ENCODE peak calls at places on chromosomes 2 and 18, in five cellular contexts. One of them, this sample, is unnamed.

GRCh38 chr2:27830616-27831120 is 59.1 kb downstream of the MRPL33 start:
- DNase-seq in HCT116: no peak
- DNase-seq in testis: no peak
- DNase-seq in HepG2: no peak
- DNase-seq in stomach: no peak
- DNase-seq in this sample: no peak

GRCh38 chr2:65199891-65200290 is 27.7 kb upstream of the ACTR2 start:
- DNase-seq in HCT116: no peak
- DNase-seq in testis: no peak
- DNase-seq in HepG2: no peak
- DNase-seq in stomach: no peak
- DNase-seq in this sample: no peak

GRCh38 chr18:58298251-58299134 is 254.5 kb downstream of the NEDD4L start:
- DNase-seq in HCT116: no peak
- DNase-seq in testis: no peak
- DNase-seq in HepG2: no peak
- DNase-seq in stomach: no peak
- DNase-seq in this sample: no peak

GRCh38 chr18:40437517-40437916 is 1517.5 kb upstream of the PIK3C3 start:
- DNase-seq in HCT116: no peak
- DNase-seq in testis: no peak
- DNase-seq in HepG2: no peak
- DNase-seq in stomach: no peak
- DNase-seq in this sample: no peak

GRCh38 chr18:46892842-46893241 is 24.5 kb downstream of the PIAS2 start:
- DNase-seq in HCT116: no peak
- DNase-seq in testis: no peak
- DNase-seq in HepG2: no peak
- DNase-seq in stomach: no peak
- DNase-seq in this sample: no peak

GRCh38 chr2:140737006-140737405 is 1393.8 kb downstream of the LRP1B start:
- DNase-seq in HCT116: no peak
- DNase-seq in testis: no peak
- DNase-seq in HepG2: no peak
- DNase-seq in stomach: no peak
- DNase-seq in this sample: no peak

GRCh38 chr2:227724394-227725039 is at the start of gene SCYGR6:
- DNase-seq in HCT116: no peak
- DNase-seq in testis: no peak
- DNase-seq in HepG2: no peak
- DNase-seq in stomach: no peak
- DNase-seq in this sample: no peak

GRCh38 chr2:69095246-69095645 is 82.3 kb downstream of the ANTXR1 start:
- DNase-seq in HCT116: no peak
- DNase-seq in testis: no peak
- DNase-seq in HepG2: no peak
- DNase-seq in stomach: no peak
- DNase-seq in this sample: no peak

GRCh38 chr2:239291505-239292350 is 109.1 kb downstream of the HDAC4 start:
- DNase-seq in HCT116: no peak
- DNase-seq in testis: peak; percentile 13
- DNase-seq in HepG2: no peak
- DNase-seq in stomach: no peak
- DNase-seq in this sample: no peak

GRCh38 chr2:102872388-102872787 is 110.6 kb downstream of the TMEM182 start:
- DNase-seq in HCT116: peak; percentile 4
- DNase-seq in testis: no peak
- DNase-seq in HepG2: peak; percentile 15
- DNase-seq in stomach: no peak
- DNase-seq in this sample: no peak

GRCh38 chr18:27994571-27994970 is 182.4 kb downstream of the CDH2 start:
- DNase-seq in HCT116: no peak
- DNase-seq in testis: no peak
- DNase-seq in HepG2: no peak
- DNase-seq in stomach: no peak
- DNase-seq in this sample: no peak

GRCh38 chr2:164840458-164840929 is 1.1 kb downstream of the COBLL1 start:
- DNase-seq in HCT116: no peak
- DNase-seq in testis: peak; percentile 40
- DNase-seq in HepG2: peak; percentile 91
- DNase-seq in stomach: peak; percentile 84
- DNase-seq in this sample: peak; percentile 83

GRCh38 chr2:131045925-131046579 is 47.2 kb downstream of the FAM168B start:
- DNase-seq in HCT116: no peak
- DNase-seq in testis: no peak
- DNase-seq in HepG2: no peak
- DNase-seq in stomach: peak; percentile 13
- DNase-seq in this sample: no peak

GRCh38 chr2:20728114-20728758 is 61.3 kb downstream of the GDF7 start:
- DNase-seq in HCT116: no peak
- DNase-seq in testis: no peak
- DNase-seq in HepG2: peak; percentile 91
- DNase-seq in stomach: no peak
- DNase-seq in this sample: no peak

GRCh38 chr2:54212456-54212855 is 43.6 kb downstream of the TSPYL6 start:
- DNase-seq in HCT116: no peak
- DNase-seq in testis: no peak
- DNase-seq in HepG2: peak; percentile 71
- DNase-seq in stomach: no peak
- DNase-seq in this sample: no peak

GRCh38 chr2:2542966-2543555 is 212.0 kb upstream of the MYT1L start:
- DNase-seq in HCT116: no peak
- DNase-seq in testis: peak; percentile 33
- DNase-seq in HepG2: no peak
- DNase-seq in stomach: no peak
- DNase-seq in this sample: no peak

GRCh38 chr18:25561923-25562322 is 210.0 kb upstream of the ZNF521 start:
- DNase-seq in HCT116: no peak
- DNase-seq in testis: no peak
- DNase-seq in HepG2: peak; percentile 12
- DNase-seq in stomach: no peak
- DNase-seq in this sample: no peak

GRCh38 chr18:25560369-25560768 is 208.4 kb upstream of the ZNF521 start:
- DNase-seq in HCT116: no peak
- DNase-seq in testis: no peak
- DNase-seq in HepG2: no peak
- DNase-seq in stomach: no peak
- DNase-seq in this sample: peak; percentile 69

GRCh38 chr18:25557006-25557405 is 205.0 kb upstream of the ZNF521 start:
- DNase-seq in HCT116: no peak
- DNase-seq in testis: no peak
- DNase-seq in HepG2: no peak
- DNase-seq in stomach: no peak
- DNase-seq in this sample: no peak
- H3K36me3 ChIP-seq in HCT116: no peaks in the 10 kb centered on the region
- H3K36me3 ChIP-seq in testis: no peaks in the 10 kb centered on the region
- H3K36me3 ChIP-seq in HepG2: no peaks in the 10 kb centered on the region
- H3K36me3 ChIP-seq in stomach: no peaks in the 10 kb centered on the region
- H3K36me3 ChIP-seq in this sample: no peaks in the 10 kb centered on the region

DNA sequence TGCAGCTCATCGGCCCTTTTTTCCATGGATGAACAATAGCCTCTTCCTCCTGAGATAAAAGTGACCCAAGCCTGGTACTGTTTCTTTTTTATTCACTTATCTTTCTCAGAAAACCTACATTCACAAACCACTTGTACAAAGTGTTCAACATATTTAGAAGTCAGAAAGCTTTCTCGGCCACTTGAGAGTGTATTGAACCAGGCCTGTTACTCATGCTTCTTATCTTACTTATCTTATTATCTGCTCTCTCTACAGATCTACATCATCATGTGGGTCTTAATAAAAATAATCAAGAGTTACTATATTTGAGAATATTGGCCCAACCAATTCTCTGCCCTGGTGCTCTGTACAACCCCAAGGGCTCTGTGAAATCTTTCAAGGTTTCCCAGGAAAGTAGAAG is 242.1 kb downstream of the MREG start:
- DNase-seq in HCT116: no peak
- DNase-seq in testis: no peak
- DNase-seq in HepG2: no peak
- DNase-seq in stomach: no peak
- DNase-seq in this sample: no peak
- TF ChIP-seq POLR2A in HCT116: no peak
- TF ChIP-seq POLR2A in testis: no peak
- TF ChIP-seq POLR2A in HepG2: no peak
- TF ChIP-seq POLR2A in stomach: no peak
- TF ChIP-seq POLR2A in this sample: no peak

GRCh38 chr2:11637546-11637945 is 32.4 kb downstream of the NTSR2 start:
- DNase-seq in HCT116: no peak
- DNase-seq in testis: no peak
- DNase-seq in HepG2: no peak
- DNase-seq in stomach: no peak
- DNase-seq in this sample: no peak

GRCh38 chr2:11634584-11634983 is 35.4 kb downstream of the NTSR2 start:
- DNase-seq in HCT116: no peak
- DNase-seq in testis: no peak
- DNase-seq in HepG2: no peak
- DNase-seq in stomach: no peak
- DNase-seq in this sample: no peak

GRCh38 chr2:11633923-11634478 is 36.0 kb downstream of the NTSR2 start:
- DNase-seq in HCT116: no peak
- DNase-seq in testis: no peak
- DNase-seq in HepG2: no peak
- DNase-seq in stomach: no peak
- DNase-seq in this sample: no peak

GRCh38 chr2:11635141-11635540 is 34.9 kb downstream of the NTSR2 start:
- DNase-seq in HCT116: no peak
- DNase-seq in testis: no peak
- DNase-seq in HepG2: no peak
- DNase-seq in stomach: no peak
- DNase-seq in this sample: no peak

GRCh38 chr2:11636593-11637295 is 33.3 kb downstream of the NTSR2 start:
- DNase-seq in HCT116: no peak
- DNase-seq in testis: no peak
- DNase-seq in HepG2: no peak
- DNase-seq in stomach: no peak
- DNase-seq in this sample: no peak
- H3K36me3 ChIP-seq in HCT116: no peaks in the 10 kb centered on the region
- H3K36me3 ChIP-seq in testis: no peaks in the 10 kb centered on the region
- H3K36me3 ChIP-seq in HepG2: peaks cover 69% of the 10 kb centered on the region
- H3K36me3 ChIP-seq in stomach: peaks cover 16% of the 10 kb centered on the region
- H3K36me3 ChIP-seq in this sample: peaks cover 17% of the 10 kb centered on the region

GRCh38 chr2:231680992-231681852 is 27.1 kb upstream of the PTMA start:
- DNase-seq in HCT116: no peak
- DNase-seq in testis: peak; percentile 77
- DNase-seq in HepG2: peak; percentile 87
- DNase-seq in stomach: peak; percentile 84
- DNase-seq in this sample: peak; percentile 70
- TF ChIP-seq POLR2A in HCT116: peak; percentile 67
- TF ChIP-seq POLR2A in testis: no peak
- TF ChIP-seq POLR2A in HepG2: no peak
- TF ChIP-seq POLR2A in stomach: no peak
- TF ChIP-seq POLR2A in this sample: peak; percentile 50

GRCh38 chr2:16622399-16622968 is 43.1 kb downstream of the CYRIA start:
- DNase-seq in HCT116: no peak
- DNase-seq in testis: no peak
- DNase-seq in HepG2: no peak
- DNase-seq in stomach: no peak
- DNase-seq in this sample: no peak

GRCh38 chr2:16620590-16620989 is 45.0 kb downstream of the CYRIA start:
- DNase-seq in HCT116: no peak
- DNase-seq in testis: no peak
- DNase-seq in HepG2: no peak
- DNase-seq in stomach: no peak
- DNase-seq in this sample: no peak

GRCh38 chr2:16621348-16621747 is 44.3 kb downstream of the CYRIA start:
- DNase-seq in HCT116: no peak
- DNase-seq in testis: no peak
- DNase-seq in HepG2: no peak
- DNase-seq in stomach: no peak
- DNase-seq in this sample: no peak

GRCh38 chr2:16617282-16618266 is 48.1 kb downstream of the CYRIA start:
- DNase-seq in HCT116: no peak
- DNase-seq in testis: peak; percentile 56
- DNase-seq in HepG2: no peak
- DNase-seq in stomach: peak; percentile 87
- DNase-seq in this sample: peak; percentile 87

GRCh38 chr2:16619576-16620245 is 45.9 kb downstream of the CYRIA start:
- DNase-seq in HCT116: no peak
- DNase-seq in testis: no peak
- DNase-seq in HepG2: no peak
- DNase-seq in stomach: no peak
- DNase-seq in this sample: no peak
- H3K36me3 ChIP-seq in HCT116: no peaks in the 10 kb centered on the region
- H3K36me3 ChIP-seq in testis: no peaks in the 10 kb centered on the region
- H3K36me3 ChIP-seq in HepG2: no peaks in the 10 kb centered on the region
- H3K36me3 ChIP-seq in stomach: peaks cover 17% of the 10 kb centered on the region
- H3K36me3 ChIP-seq in this sample: no peaks in the 10 kb centered on the region

DNA sequence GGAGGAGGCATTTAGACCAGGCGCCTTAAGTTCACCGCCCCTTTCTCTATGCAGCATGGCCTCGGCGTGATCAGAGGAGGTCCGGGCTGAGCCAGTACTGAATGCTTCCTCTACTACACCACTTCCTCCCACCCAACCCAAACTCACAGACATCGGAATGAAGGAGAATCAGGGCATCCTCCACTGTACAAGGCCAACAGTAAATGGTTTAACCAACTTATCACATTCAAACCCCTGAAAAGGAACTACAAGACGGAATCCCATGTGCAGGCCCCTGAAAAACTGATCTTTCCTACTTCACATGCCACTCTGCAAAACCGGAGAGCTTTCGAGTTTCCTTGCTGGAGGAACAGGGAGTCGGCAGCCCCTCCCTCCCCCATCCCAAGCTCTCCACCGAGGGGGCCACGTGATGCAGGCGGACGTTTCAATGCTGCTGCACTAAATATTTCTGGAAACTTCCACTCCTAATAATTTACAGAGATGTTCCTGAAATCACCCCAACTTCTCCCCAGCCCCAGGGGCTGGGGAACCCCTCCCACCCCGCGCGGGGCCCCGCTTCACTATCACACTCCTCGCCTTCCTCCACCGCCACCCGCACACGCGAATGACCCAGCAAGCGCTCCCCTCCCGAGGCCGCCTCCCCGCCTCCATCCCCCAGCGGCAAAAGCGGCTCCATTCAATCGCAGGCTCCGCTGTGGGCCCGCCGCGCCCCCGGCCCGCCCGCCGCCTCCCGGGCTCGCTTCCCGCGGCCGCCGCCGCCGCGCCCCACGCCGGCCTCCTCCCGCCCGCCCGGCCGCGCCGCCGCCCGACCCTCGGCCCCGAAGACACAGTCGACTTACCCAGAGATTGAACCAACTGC is 1.2 kb downstream of the XPO1 start:
- DNase-seq in HCT116: peak; percentile 79
- DNase-seq in testis: peak; percentile 85
- DNase-seq in HepG2: peak; percentile 91
- DNase-seq in stomach: peak; percentile 84
- DNase-seq in this sample: peak; percentile 84
- TF ChIP-seq POLR2A in HCT116: peak; percentile 62
- TF ChIP-seq POLR2A in testis: no peak
- TF ChIP-seq POLR2A in HepG2: peak; percentile 90
- TF ChIP-seq POLR2A in stomach: no peak
- TF ChIP-seq POLR2A in this sample: peak; percentile 66

This sample was measured in prostate gland.